ENCODE peak calls at places on chromosomes 3 and 15, in six cellular contexts. C, X, N, M, S and Q are unnamed samples.

GRCh38 chr15:28983432-28984311 is 97.9 kb downstream of the APBA2 start:
- DNase-seq in C (no peak), X (no peak), N (no peak), M (no peak), S (no peak), Q (no peak)

GRCh38 chr3:115999598-115999997 is 376.3 kb downstream of the GAP43 start:
- DNase-seq in C (no peak), X (no peak), N (peak), M (no peak), S (no peak), Q (no peak)

GRCh38 chr3:123449986-123450474 is 1.1 kb upstream of the ADCY5 start:
- DNase-seq in C (no peak), X (no peak), N (peak), M (no peak), S (no peak), Q (no peak)

GRCh38 chr3:58521002-58521670 is 15.9 kb downstream of the ACOX2 start:
- DNase-seq in C (no peak), X (no peak), N (no peak), M (no peak), S (no peak), Q (no peak)

GRCh38 chr15:43872416-43873020 is 45.7 kb downstream of the WDR76 start:
- DNase-seq in C (peak), X (no peak), N (peak), M (no peak), S (no peak), Q (peak)

GRCh38 chr3:178768072-178768864 is 232.0 kb downstream of the KCNMB2 start:
- DNase-seq in C (no peak), X (no peak), N (no peak), M (no peak), S (no peak), Q (no peak)

GRCh38 chr3:13198480-13198879 is 125.3 kb upstream of the IQSEC1 start:
- DNase-seq in C (no peak), X (no peak), N (no peak), M (no peak), S (no peak), Q (no peak)

GRCh38 chr15:64738231-64739095 is 36.9 kb downstream of the RBPMS2 start:
- DNase-seq in C (no peak), X (no peak), N (no peak), M (no peak), S (no peak), Q (no peak)

GRCh38 chr3:11581237-11582122 is 62.2 kb downstream of the VGLL4 start:
- DNase-seq in C (no peak), X (no peak), N (no peak), M (no peak), S (no peak), Q (no peak)

GRCh38 chr3:45689787-45690145 is 570 bp downstream of the SACM1L start:
- DNase-seq in C (no peak), X (no peak), N (no peak), M (no peak), S (no peak), Q (no peak)

GRCh38 chr15:80416702-80417101 is 12.5 kb downstream of the ARNT2 start:
- DNase-seq in C (no peak), X (no peak), N (no peak), M (no peak), S (no peak), Q (no peak)

GRCh38 chr3:80688814-80689213 is 921.0 kb upstream of the ROBO1 start:
- DNase-seq in C (no peak), X (no peak), N (no peak), M (no peak), S (no peak), Q (no peak)

GRCh38 chr15:82122754-82123400 is 77.1 kb upstream of the MEX3B start:
- DNase-seq in C (no peak), X (no peak), N (peak), M (no peak), S (no peak), Q (peak)

GRCh38 chr15:90001683-90002427 is 731 bp downstream of the ZNF710 start:
- DNase-seq in C (peak), X (peak), N (peak), M (peak), S (no peak), Q (no peak)

GRCh38 chr3:13788522-13789424 is 91.1 kb downstream of the WNT7A start:
- DNase-seq in C (no peak), X (no peak), N (no peak), M (no peak), S (no peak), Q (no peak)

GRCh38 chr3:94360982-94361381 is 298.1 kb downstream of the NSUN3 start:
- DNase-seq in C (no peak), X (no peak), N (no peak), M (no peak), S (no peak), Q (no peak)

GRCh38 chr3:9402410-9403228 is 5.2 kb downstream of the SETD5 start:
- DNase-seq in C (no peak), X (no peak), N (peak), M (no peak), S (no peak), Q (no peak)

GRCh38 chr15:89122532-89123525 is 34.6 kb downstream of the ABHD2 start:
- DNase-seq in C (no peak), X (no peak), N (peak), M (no peak), S (no peak), Q (no peak)

GRCh38 chr3:126083511-126083912 is 412 bp downstream of the SLC41A3 start:
- DNase-seq in C (peak), X (peak), N (peak), M (peak), S (peak), Q (no peak)

GRCh38 chr3:197950661-197951029 is 655 bp downstream of the RPL35A start:
- DNase-seq in C (no peak), X (no peak), N (no peak), M (no peak), S (no peak), Q (no peak)